ENCODE peak calls at places on chromosome 17, in nine cellular contexts. P is cardiac muscle cell, M is osteoblast, S is IMR-90, F is mucosa of descending colon, Y is sigmoid colon, T is BJ, L is colonic mucosa, I is Peyer's patch. O is an unnamed sample.

GRCh38 chr17:79809530-79810137 is 12.8 kb upstream of the CBX8 start:
- DNase-seq in I (no peak), M (no peak), P (no peak), T (no peak), Y (peak; percentile 66), F (peak; percentile 60), S (no peak), L (peak; percentile 72), O (no peak)

GRCh38 chr17:13702266-13702665 is 100.5 kb upstream of the HS3ST3A1 start:
- DNase-seq in F (no peak), I (no peak), Y (no peak), L (no peak), P (no peak), S (peak; percentile 52), M (no peak), T (peak; percentile 76), O (no peak)

GRCh38 chr17:3960764-3961163 is 3.5 kb downstream of the ATP2A3 start:
- DNase-seq in S (peak; percentile 55), P (peak; percentile 59), Y (no peak), I (peak; percentile 73), L (peak; percentile 67), M (no peak), F (no peak), T (no peak), O (peak; percentile 50)

GRCh38 chr17:2929881-2930533 is 133.4 kb downstream of the OR1D5 start:
- DNase-seq in S (peak; percentile 39), F (peak; percentile 64), T (no peak), L (peak; percentile 68), M (peak; percentile 92), I (peak; percentile 64), Y (no peak), P (peak; percentile 50), O (peak; percentile 39)

GRCh38 chr17:42179911-42180410 is 981 bp downstream of the KCNH4 start:
- DNase-seq in S (peak; percentile 30), P (peak; percentile 57), Y (no peak), M (peak; percentile 95), L (peak; percentile 60), T (no peak), F (no peak), I (no peak), O (peak; percentile 51)

GRCh38 chr17:44235583-44235936 is 16.1 kb upstream of the UBTF start:
- DNase-seq in Y (no peak), I (no peak), P (no peak), F (no peak), T (no peak), S (peak; percentile 73), M (peak; percentile 80), L (no peak), O (peak; percentile 42)

GRCh38 chr17:20092973-20093626 is 83.9 kb downstream of the SPECC1 start:
- DNase-seq in T (no peak), I (no peak), S (no peak), L (no peak), Y (no peak), F (no peak), P (no peak), M (no peak), O (no peak)

GRCh38 chr17:16981928-16982327 is 10.0 kb upstream of the TNFRSF13B start:
- DNase-seq in M (no peak), F (no peak), I (peak; percentile 43), T (no peak), S (no peak), P (no peak), L (no peak), Y (no peak), O (no peak)

GRCh38 chr17:69060835-69061234 is at the start of gene ABCA9:
- DNase-seq in Y (no peak), I (no peak), F (no peak), P (peak; percentile 96), L (no peak), T (peak; percentile 63), M (peak; percentile 80), S (peak; percentile 21), O (peak; percentile 96)

GRCh38 chr17:60322056-60322387 is 69.9 kb downstream of the USP32 start:
- DNase-seq in S (no peak), I (no peak), P (no peak), F (no peak), T (no peak), L (no peak), M (no peak), Y (no peak), O (no peak)

GRCh38 chr17:14011740-14012405 is 57.4 kb upstream of the COX10 start:
- DNase-seq in I (no peak), Y (no peak), M (no peak), T (no peak), S (no peak), F (no peak), L (no peak), P (no peak), O (no peak)

GRCh38 chr17:32158870-32159585 is 16.7 kb downstream of the RHOT1 start:
- DNase-seq in S (no peak), I (no peak), T (no peak), P (no peak), L (no peak), F (no peak), M (peak; percentile 50), Y (no peak), O (no peak)

GRCh38 chr17:68184141-68184571 is 63.7 kb upstream of the AMZ2 start:
- DNase-seq in F (no peak), P (no peak), I (peak; percentile 43), L (no peak), S (no peak), M (no peak), T (no peak), Y (no peak), O (no peak)

GRCh38 chr17:51636291-51636690 is 375.9 kb downstream of the UTP18 start:
- DNase-seq in L (no peak), T (no peak), S (no peak), I (no peak), Y (no peak), M (no peak), P (no peak), F (no peak), O (no peak)

GRCh38 chr17:2084766-2085647 is 30.1 kb downstream of the HIC1 start:
- DNase-seq in L (peak; percentile 84), I (peak; percentile 87), M (peak; percentile 73), P (peak; percentile 93), Y (peak; percentile 87), T (peak; percentile 86), F (peak; percentile 87), S (peak; percentile 86), O (peak; percentile 93)

GRCh38 chr17:17873450-17873991 is 36.7 kb upstream of the SREBF1 start:
- DNase-seq in T (no peak), L (no peak), Y (no peak), I (no peak), F (no peak), S (no peak), M (no peak), P (no peak), O (no peak)

DNA sequence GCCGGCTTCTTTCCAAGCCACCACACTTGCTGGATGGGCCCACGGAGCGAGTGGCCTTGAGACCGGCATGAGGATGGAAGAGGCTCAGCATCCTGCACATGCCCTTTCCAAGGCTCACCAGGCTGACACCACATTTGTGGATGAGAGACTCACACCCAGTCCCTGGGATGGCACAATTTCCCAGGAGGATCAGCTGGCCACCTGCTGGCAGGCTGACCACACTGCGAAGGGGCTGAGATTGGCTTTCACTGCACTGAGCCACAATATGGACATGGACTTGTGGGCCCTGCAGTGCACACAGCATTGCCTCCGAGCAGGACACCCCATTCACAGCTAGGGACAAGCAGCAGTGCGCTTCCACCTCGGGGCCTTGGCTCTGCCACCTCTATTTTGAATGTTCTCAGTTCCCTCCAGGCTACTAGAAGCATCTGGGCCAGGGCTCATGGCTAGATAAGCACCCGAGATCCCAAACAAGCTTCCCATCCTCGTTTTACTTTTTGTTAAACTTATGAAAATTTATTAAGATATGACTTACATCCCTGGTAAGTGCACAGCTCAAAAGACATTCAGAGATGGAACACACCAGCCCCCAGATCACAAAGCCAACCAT is 25.3 kb upstream of the KSR1 start:
- DNase-seq in Y (peak; percentile 74), P (peak; percentile 50), S (peak; percentile 51), I (peak; percentile 57), T (no peak), L (peak; percentile 42), M (no peak), F (no peak), O (peak; percentile 61)
- TF ChIP-seq CTCF in Y (peak; percentile 51), P (peak; percentile 64), S (peak; percentile 70), I (peak; percentile 54), T (peak; percentile 85), L (peak; percentile 47), M (peak; percentile 49), F (peak; percentile 25), O (peak; percentile 85)

GRCh38 chr17:57357392-57357784 is 101.1 kb downstream of the MSI2 start:
- DNase-seq in M (no peak), F (peak; percentile 60), S (no peak), P (no peak), Y (no peak), T (no peak), L (no peak), I (no peak), O (no peak)
- H3K4me3 ChIP-seq in M (no peak overlapping the region), F (no peak overlapping the region), S (no peak overlapping the region), P (no peak overlapping the region), Y (no peak overlapping the region), T (no peak overlapping the region), L (no peak overlapping the region), I (no peak overlapping the region), O (no peak overlapping the region)

DNA sequence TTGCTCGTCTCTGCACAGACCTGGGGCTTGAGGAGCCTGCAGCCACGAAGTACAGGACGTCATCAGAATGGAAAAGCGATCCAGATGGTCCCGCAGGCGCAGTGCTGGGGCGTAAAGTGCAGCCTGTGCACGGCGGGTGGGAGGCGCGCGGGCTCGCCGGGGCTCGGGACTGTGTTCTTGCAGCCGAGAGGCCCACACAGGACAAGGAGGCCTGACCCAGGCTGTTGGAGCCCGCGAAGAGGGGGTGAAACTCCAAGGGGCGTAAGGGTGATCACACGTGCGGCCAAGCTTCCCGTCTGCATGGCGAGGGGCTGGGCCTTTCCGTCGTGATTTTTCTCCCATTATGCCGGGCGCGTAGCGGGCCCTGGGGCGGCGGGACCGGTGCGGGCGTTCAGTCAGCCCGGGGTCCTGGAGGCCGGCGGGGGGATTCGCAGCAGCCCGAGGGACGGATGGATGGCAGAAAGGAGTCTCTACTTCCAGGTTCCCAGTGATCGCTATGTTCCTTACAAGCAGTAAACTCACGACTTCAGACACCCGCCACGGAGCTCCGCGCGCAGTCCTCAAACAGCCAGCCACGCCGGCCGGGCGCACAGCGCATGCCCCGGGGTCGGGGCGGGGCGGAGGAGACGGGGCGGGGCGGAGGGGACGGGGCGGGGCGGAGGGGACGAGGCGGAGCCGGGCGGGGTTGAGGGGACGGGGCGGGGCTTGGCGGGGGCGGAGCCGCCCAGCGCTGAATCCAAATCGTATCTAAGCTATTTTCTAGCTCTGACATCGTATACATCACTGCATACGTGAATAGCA is 141.0 kb upstream of the KCNJ18 start:
- DNase-seq in F (peak; percentile 80), L (peak; percentile 86), T (peak; percentile 32), P (peak; percentile 92), I (peak; percentile 87), M (peak; percentile 94), S (peak; percentile 89), Y (peak; percentile 93), O (peak; percentile 86)
- TF ChIP-seq CTCF in F (no peak), L (no peak), T (no peak), P (no peak), I (no peak), M (no peak), S (no peak), Y (no peak), O (no peak)

DNA sequence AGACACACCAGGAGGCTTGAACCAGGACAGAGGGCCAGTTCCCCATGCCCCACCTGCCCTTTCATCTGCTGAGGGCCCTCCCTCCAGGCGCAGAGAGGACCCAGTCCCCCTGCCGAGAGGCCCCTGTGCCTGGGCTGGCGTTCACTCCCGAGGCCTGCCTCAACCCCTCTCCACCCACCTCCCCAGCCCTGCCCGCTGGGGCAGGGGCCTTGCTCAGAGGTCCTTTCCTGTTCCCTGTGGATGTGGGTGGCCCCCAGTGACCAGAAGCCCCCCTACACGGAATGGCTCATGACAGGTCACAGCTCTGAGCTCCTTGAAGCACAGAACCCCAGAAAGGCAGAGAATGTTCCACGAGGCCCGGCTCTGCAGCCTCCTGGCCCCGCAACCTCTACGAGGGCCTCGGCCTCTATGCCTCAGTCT is 6.7 kb downstream of the TMC6 start:
- DNase-seq in I (no peak), F (no peak), P (no peak), Y (no peak), S (no peak), M (peak; percentile 78), L (no peak), T (no peak), O (no peak)
- H3K4me3 ChIP-seq in I (no peak overlapping the region), F (no peak overlapping the region), P (no peak overlapping the region), Y (no peak overlapping the region), S (no peak overlapping the region), M (no peak overlapping the region), L (no peak overlapping the region), T (no peak overlapping the region), O (no peak overlapping the region)

O was measured in fibroblast of pulmonary artery.